ENCODE peak calls at places on chromosomes 3 and 15, in five cellular contexts. One of them, this sample, is unnamed.
A peak's percentile ranks its signal among the peaks of the same experiment; 100 is the strongest.

GRCh38 chr15:39588531-39589192 is 7.8 kb downstream of the THBS1 start:
- DNase-seq in HCT116: no peak
- DNase-seq in K562: no peak
- DNase-seq in HepG2: no peak
- DNase-seq in GM12878: no peak
- DNase-seq in this sample: no peak

GRCh38 chr3:30596161-30596560 is 10.2 kb upstream of the TGFBR2 start:
- DNase-seq in HCT116: peak; percentile 56
- DNase-seq in K562: no peak
- DNase-seq in HepG2: no peak
- DNase-seq in GM12878: no peak
- DNase-seq in this sample: no peak

GRCh38 chr15:73986055-73986775 is 5.9 kb downstream of the STOML1 start:
- DNase-seq in HCT116: no peak
- DNase-seq in K562: no peak
- DNase-seq in HepG2: no peak
- DNase-seq in GM12878: no peak
- DNase-seq in this sample: no peak

GRCh38 chr15:61820951-61821350 is 239.3 kb downstream of the VPS13C start:
- DNase-seq in HCT116: no peak
- DNase-seq in K562: no peak
- DNase-seq in HepG2: no peak
- DNase-seq in GM12878: no peak
- DNase-seq in this sample: no peak

GRCh38 chr3:87595798-87596197 is 319.4 kb upstream of the POU1F1 start:
- DNase-seq in HCT116: no peak
- DNase-seq in K562: no peak
- DNase-seq in HepG2: no peak
- DNase-seq in GM12878: no peak
- DNase-seq in this sample: no peak

GRCh38 chr3:73653877-73654276 is 29.1 kb upstream of the PDZRN3 start:
- DNase-seq in HCT116: no peak
- DNase-seq in K562: no peak
- DNase-seq in HepG2: no peak
- DNase-seq in GM12878: no peak
- DNase-seq in this sample: no peak

GRCh38 chr3:42262525-42262924 is 3.5 kb downstream of the CCK start:
- DNase-seq in HCT116: peak; percentile 13
- DNase-seq in K562: no peak
- DNase-seq in HepG2: no peak
- DNase-seq in GM12878: no peak
- DNase-seq in this sample: no peak

GRCh38 chr15:51234181-51234927 is 104.0 kb downstream of the CYP19A1 start:
- DNase-seq in HCT116: no peak
- DNase-seq in K562: no peak
- DNase-seq in HepG2: no peak
- DNase-seq in GM12878: no peak
- DNase-seq in this sample: peak; percentile 21

GRCh38 chr3:150073513-150073912 is 102.8 kb upstream of the PFN2 start:
- DNase-seq in HCT116: no peak
- DNase-seq in K562: no peak
- DNase-seq in HepG2: no peak
- DNase-seq in GM12878: no peak
- DNase-seq in this sample: no peak

GRCh38 chr3:184766555-184767261 is 45.3 kb upstream of the VPS8 start:
- DNase-seq in HCT116: no peak
- DNase-seq in K562: peak; percentile 73
- DNase-seq in HepG2: no peak
- DNase-seq in GM12878: no peak
- DNase-seq in this sample: no peak

GRCh38 chr3:151871639-151872468 is 1.6 kb upstream of the SUCNR1 start:
- DNase-seq in HCT116: no peak
- DNase-seq in K562: peak; percentile 69
- DNase-seq in HepG2: no peak
- DNase-seq in GM12878: peak; percentile 60
- DNase-seq in this sample: no peak

GRCh38 chr3:120182613-120183524 is 88.6 kb upstream of the GSK3B start:
- DNase-seq in HCT116: peak; percentile 26
- DNase-seq in K562: peak; percentile 9
- DNase-seq in HepG2: no peak
- DNase-seq in GM12878: no peak
- DNase-seq in this sample: peak; percentile 30

GRCh38 chr3:14522129-14522691 is 17.9 kb downstream of the GRIP2 start:
- DNase-seq in HCT116: no peak
- DNase-seq in K562: no peak
- DNase-seq in HepG2: no peak
- DNase-seq in GM12878: no peak
- DNase-seq in this sample: no peak

GRCh38 chr3:4829031-4829394 is 150.2 kb upstream of the BHLHE40 start:
- DNase-seq in HCT116: no peak
- DNase-seq in K562: no peak
- DNase-seq in HepG2: no peak
- DNase-seq in GM12878: no peak
- DNase-seq in this sample: no peak

GRCh38 chr15:43505723-43506122 is 11.7 kb upstream of the MAP1A start:
- DNase-seq in HCT116: no peak
- DNase-seq in K562: peak; percentile 46
- DNase-seq in HepG2: no peak
- DNase-seq in GM12878: no peak
- DNase-seq in this sample: no peak

GRCh38 chr3:9179826-9180763 is 69.4 kb downstream of the SRGAP3 start:
- DNase-seq in HCT116: no peak
- DNase-seq in K562: no peak
- DNase-seq in HepG2: no peak
- DNase-seq in GM12878: peak; percentile 35
- DNase-seq in this sample: no peak

GRCh38 chr3:142947352-142947751 is 16.1 kb downstream of the PAQR9 start:
- DNase-seq in HCT116: no peak
- DNase-seq in K562: no peak
- DNase-seq in HepG2: no peak
- DNase-seq in GM12878: no peak
- DNase-seq in this sample: peak; percentile 69

GRCh38 chr3:132283440-132283839 is 33.8 kb upstream of the ACP3 start:
- DNase-seq in HCT116: no peak
- DNase-seq in K562: no peak
- DNase-seq in HepG2: no peak
- DNase-seq in GM12878: no peak
- DNase-seq in this sample: peak; percentile 34

GRCh38 chr3:175287361-175287963 is 428.3 kb downstream of the NAALADL2 start:
- DNase-seq in HCT116: no peak
- DNase-seq in K562: no peak
- DNase-seq in HepG2: no peak
- DNase-seq in GM12878: peak; percentile 54
- DNase-seq in this sample: no peak

GRCh38 chr15:62783303-62783957 is 259.1 kb upstream of the TPM1 start:
- DNase-seq in HCT116: no peak
- DNase-seq in K562: no peak
- DNase-seq in HepG2: no peak
- DNase-seq in GM12878: no peak
- DNase-seq in this sample: no peak

GRCh38 chr3:62374375-62374876 is 1.1 kb upstream of the FEZF2 start:
- DNase-seq in HCT116: no peak
- DNase-seq in K562: no peak
- DNase-seq in HepG2: no peak
- DNase-seq in GM12878: no peak
- DNase-seq in this sample: peak; percentile 68

GRCh38 chr3:152213086-152213674 is 55.5 kb upstream of the MBNL1 start:
- DNase-seq in HCT116: no peak
- DNase-seq in K562: no peak
- DNase-seq in HepG2: no peak
- DNase-seq in GM12878: no peak
- DNase-seq in this sample: no peak

GRCh38 chr15:29677871-29678431 is 144.3 kb downstream of the TJP1 start:
- DNase-seq in HCT116: no peak
- DNase-seq in K562: no peak
- DNase-seq in HepG2: no peak
- DNase-seq in GM12878: no peak
- DNase-seq in this sample: no peak

GRCh38 chr3:14548321-14548729 is 8.2 kb upstream of the GRIP2 start:
- DNase-seq in HCT116: peak; percentile 39
- DNase-seq in K562: peak; percentile 78
- DNase-seq in HepG2: peak; percentile 56
- DNase-seq in GM12878: no peak
- DNase-seq in this sample: peak; percentile 83

GRCh38 chr15:62889734-62890505 is 152.6 kb upstream of the TPM1 start:
- DNase-seq in HCT116: no peak
- DNase-seq in K562: no peak
- DNase-seq in HepG2: no peak
- DNase-seq in GM12878: no peak
- DNase-seq in this sample: no peak

GRCh38 chr3:141441381-141442365 is 45.2 kb upstream of the RASA2 start:
- DNase-seq in HCT116: no peak
- DNase-seq in K562: peak; percentile 83
- DNase-seq in HepG2: peak; percentile 57
- DNase-seq in GM12878: peak; percentile 84
- DNase-seq in this sample: peak; percentile 82

GRCh38 chr15:99386429-99386828 is 135.1 kb downstream of the LRRC28 start:
- DNase-seq in HCT116: no peak
- DNase-seq in K562: no peak
- DNase-seq in HepG2: no peak
- DNase-seq in GM12878: no peak
- DNase-seq in this sample: no peak

GRCh38 chr3:66744986-66745385 is 244.2 kb upstream of the LRIG1 start:
- DNase-seq in HCT116: no peak
- DNase-seq in K562: no peak
- DNase-seq in HepG2: no peak
- DNase-seq in GM12878: no peak
- DNase-seq in this sample: no peak
- TF ChIP-seq REST in HCT116: no peak
- TF ChIP-seq REST in K562: no peak
- TF ChIP-seq REST in HepG2: no peak
- TF ChIP-seq REST in GM12878: no peak
- TF ChIP-seq REST in this sample: no peak

GRCh38 chr3:47825590-47825989 is 22.7 kb downstream of the DHX30 start:
- DNase-seq in HCT116: no peak
- DNase-seq in K562: peak; percentile 43
- DNase-seq in HepG2: no peak
- DNase-seq in GM12878: no peak
- DNase-seq in this sample: peak; percentile 31

GRCh38 chr3:47824541-47825473 is 21.9 kb downstream of the DHX30 start:
- DNase-seq in HCT116: peak; percentile 47
- DNase-seq in K562: peak; percentile 93
- DNase-seq in HepG2: peak; percentile 69
- DNase-seq in GM12878: peak; percentile 25
- DNase-seq in this sample: peak; percentile 93
- TF ChIP-seq EZH2 in HCT116: no peak
- TF ChIP-seq EZH2 in K562: no peak
- TF ChIP-seq EZH2 in HepG2: no peak
- TF ChIP-seq EZH2 in GM12878: no peak
- TF ChIP-seq EZH2 in this sample: no peak

GRCh38 chr3:190807719-190808375 is 54.6 kb downstream of the GMNC start:
- DNase-seq in HCT116: no peak
- DNase-seq in K562: no peak
- DNase-seq in HepG2: peak; percentile 2
- DNase-seq in GM12878: no peak
- DNase-seq in this sample: no peak
- TF ChIP-seq REST in HCT116: no peak
- TF ChIP-seq REST in K562: no peak
- TF ChIP-seq REST in HepG2: no peak
- TF ChIP-seq REST in GM12878: no peak
- TF ChIP-seq REST in this sample: no peak

DNA sequence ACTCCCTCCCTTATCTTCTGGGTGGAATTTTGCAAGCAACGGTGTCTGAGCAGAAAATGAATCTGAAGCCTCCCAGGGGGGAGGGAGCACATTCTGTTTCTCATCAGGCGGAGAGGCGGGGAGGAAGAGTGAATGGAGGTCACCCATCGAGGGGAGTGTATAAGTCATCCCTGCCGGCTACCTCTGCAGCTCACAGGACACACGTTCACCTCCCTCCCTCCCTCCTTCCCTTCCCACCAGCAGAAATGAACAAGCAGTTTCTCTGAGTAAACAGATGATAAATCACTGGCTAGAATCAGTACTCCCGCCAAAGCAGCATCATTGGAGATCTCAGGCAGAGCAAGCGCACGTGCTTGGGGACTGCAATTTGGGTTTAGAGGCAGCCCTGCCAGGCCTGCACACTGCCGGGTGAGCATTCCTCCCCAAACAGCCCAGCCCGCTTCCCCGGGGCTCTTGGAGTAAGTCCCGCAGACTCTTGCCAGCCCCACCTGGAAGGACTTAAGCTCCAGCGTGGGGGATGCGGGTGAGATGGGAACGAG is 38.3 kb downstream of the CPN2 start:
- DNase-seq in HCT116: no peak
- DNase-seq in K562: peak; percentile 69
- DNase-seq in HepG2: peak; percentile 33
- DNase-seq in GM12878: no peak
- DNase-seq in this sample: peak; percentile 42
- TF ChIP-seq EZH2 in HCT116: no peak
- TF ChIP-seq EZH2 in K562: no peak
- TF ChIP-seq EZH2 in HepG2: no peak
- TF ChIP-seq EZH2 in GM12878: no peak
- TF ChIP-seq EZH2 in this sample: no peak

DNA sequence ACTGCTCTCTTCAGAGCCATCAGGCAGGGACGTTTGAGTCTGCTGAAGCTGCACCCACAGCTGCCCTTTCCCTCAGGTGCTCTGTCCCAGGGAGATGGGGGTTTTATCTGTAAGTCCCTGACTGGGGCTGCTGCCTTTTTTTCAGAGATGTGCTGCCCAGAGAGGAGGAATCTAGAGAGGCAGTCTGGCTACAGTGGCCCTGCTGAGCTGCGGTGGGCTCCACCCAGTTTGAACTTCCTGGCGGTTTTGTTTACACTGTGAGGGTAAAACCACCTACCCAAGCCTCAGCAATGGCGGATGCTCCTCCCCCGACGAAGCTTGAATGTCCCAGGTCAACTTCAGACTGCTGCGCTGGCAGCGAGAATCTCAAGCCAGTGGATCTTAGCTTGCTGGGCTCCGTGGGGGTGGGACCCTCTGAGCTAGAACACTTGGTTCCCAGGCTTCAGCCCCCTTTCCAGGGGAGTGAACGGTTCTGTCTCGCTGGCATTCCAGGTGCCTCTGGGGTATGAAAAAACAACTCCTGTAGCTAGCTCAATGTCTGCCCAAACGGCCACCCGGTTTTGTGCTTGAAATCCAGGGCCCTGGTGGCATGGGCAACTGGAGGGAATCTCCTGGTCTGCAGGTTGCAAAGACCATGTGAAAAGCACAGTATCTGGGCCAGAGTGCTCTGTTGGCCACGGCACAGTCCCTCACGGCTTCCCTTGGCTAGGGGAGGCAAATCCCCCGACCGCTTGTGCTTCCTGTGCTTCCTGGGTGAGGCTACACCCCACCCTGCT is 21.1 kb upstream of the ST6GAL1 start:
- DNase-seq in HCT116: no peak
- DNase-seq in K562: peak; percentile 90
- DNase-seq in HepG2: peak; percentile 37
- DNase-seq in GM12878: no peak
- DNase-seq in this sample: peak; percentile 63
- TF ChIP-seq REST in HCT116: no peak
- TF ChIP-seq REST in K562: no peak
- TF ChIP-seq REST in HepG2: no peak
- TF ChIP-seq REST in GM12878: no peak
- TF ChIP-seq REST in this sample: no peak

This sample was measured in GM23338.